ENCODE peak calls at places on chromosome 10, in four cellular contexts. U, S, R and B are unnamed samples.

GRCh38 chr10:107165007-107165406 is 501 bp upstream of the SORCS1 start:
- DNase-seq in R (no peak), U (no peak), S (no peak), B (no peak)

GRCh38 chr10:101536800-101537199 is 51.3 kb downstream of the POLL start:
- DNase-seq in U (peak; percentile 51), R (peak; percentile 53), S (no peak), B (no peak)

GRCh38 chr10:12540341-12540781 is 191.0 kb downstream of the CAMK1D start:
- DNase-seq in R (no peak), S (no peak), U (no peak), B (no peak)

GRCh38 chr10:103688451-103688850 is 166.9 kb downstream of the SH3PXD2A start:
- DNase-seq in U (no peak), R (no peak), S (no peak), B (no peak)

GRCh38 chr10:101545898-101546297 is 42.2 kb downstream of the POLL start:
- DNase-seq in U (no peak), R (no peak), S (no peak), B (no peak)

GRCh38 chr10:69307434-69307833 is 29.1 kb downstream of the HK1 start:
- DNase-seq in U (no peak), R (no peak), S (no peak), B (no peak)

GRCh38 chr10:68560916-68561691 is 967 bp downstream of the TET1 start:
- DNase-seq in S (no peak), U (no peak), R (peak; percentile 33), B (no peak)

GRCh38 chr10:88901610-88902327 is 21.7 kb downstream of the STAMBPL1 start:
- DNase-seq in U (no peak), S (no peak), R (peak; percentile 58), B (no peak)

GRCh38 chr10:95693331-95693667 is 428 bp downstream of the TCTN3 start:
- DNase-seq in U (no peak), S (no peak), R (no peak), B (no peak)

GRCh38 chr10:78211476-78212110 is 177.9 kb downstream of the RPS24 start:
- DNase-seq in U (peak; percentile 59), R (peak; percentile 62), S (no peak), B (no peak)
- TF ChIP-seq CTCF in U (peak; percentile 62), R (peak; percentile 65), S (peak; percentile 41), B (no peak)

DNA sequence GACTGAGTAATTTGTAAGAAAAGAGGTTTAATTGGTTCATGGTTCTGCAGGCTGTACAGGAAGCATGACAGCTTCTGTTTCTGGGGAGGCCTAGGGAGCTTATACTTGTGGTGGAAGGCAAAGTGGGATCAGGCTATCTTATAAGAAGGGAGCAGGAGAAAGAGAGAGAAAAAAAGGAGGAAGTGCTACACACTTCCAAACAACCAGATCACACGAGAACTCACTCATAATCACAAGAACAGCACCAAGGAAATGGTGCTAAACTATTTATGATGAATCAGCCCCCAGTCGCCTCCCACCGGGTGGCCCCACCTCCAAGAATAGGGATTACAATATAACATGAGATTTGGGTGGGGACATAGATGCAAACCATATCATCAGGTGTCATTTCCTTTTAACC is 89.1 kb upstream of the KCNMA1 start:
- DNase-seq in U (no peak), S (no peak), R (no peak), B (no peak)
- TF ChIP-seq CTCF in U (no peak), S (no peak), R (no peak), B (no peak)

GRCh38 chr10:35632027-35632426 is 10.1 kb downstream of the FZD8 start:
- DNase-seq in R (no peak), U (no peak), S (no peak), B (no peak)
- TF ChIP-seq CTCF in R (no peak), U (peak; percentile 26), S (no peak), B (no peak)

DNA sequence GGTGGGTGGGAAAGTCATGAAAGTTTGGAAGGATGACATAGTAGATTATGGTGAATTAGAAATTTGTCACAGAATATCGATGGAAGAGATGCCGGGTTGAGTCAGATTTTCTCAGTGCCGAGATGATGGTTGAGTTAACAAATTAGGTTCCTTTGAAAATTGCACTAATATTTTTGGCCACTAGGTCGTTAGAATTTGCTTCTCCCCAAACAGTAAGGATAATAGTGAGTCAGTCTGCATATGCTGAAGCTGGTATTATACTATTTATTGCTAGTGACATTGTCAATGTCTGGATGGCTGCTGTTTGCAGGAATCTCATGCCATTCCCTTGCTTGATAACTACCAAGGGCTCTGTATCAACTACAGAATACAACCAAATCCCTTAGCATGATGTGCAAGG is 37.7 kb upstream of the MINDY3 start:
- DNase-seq in R (peak; percentile 62), S (no peak), U (peak; percentile 19), B (no peak)
- TF ChIP-seq CTCF in R (peak; percentile 45), S (no peak), U (no peak), B (no peak)

GRCh38 chr10:19347592-19347991 is 299.0 kb downstream of the MALRD1 start:
- DNase-seq in R (no peak), S (no peak), U (peak; percentile 19), B (no peak)
- TF ChIP-seq CTCF in R (peak; percentile 11), S (no peak), U (no peak), B (no peak)

DNA sequence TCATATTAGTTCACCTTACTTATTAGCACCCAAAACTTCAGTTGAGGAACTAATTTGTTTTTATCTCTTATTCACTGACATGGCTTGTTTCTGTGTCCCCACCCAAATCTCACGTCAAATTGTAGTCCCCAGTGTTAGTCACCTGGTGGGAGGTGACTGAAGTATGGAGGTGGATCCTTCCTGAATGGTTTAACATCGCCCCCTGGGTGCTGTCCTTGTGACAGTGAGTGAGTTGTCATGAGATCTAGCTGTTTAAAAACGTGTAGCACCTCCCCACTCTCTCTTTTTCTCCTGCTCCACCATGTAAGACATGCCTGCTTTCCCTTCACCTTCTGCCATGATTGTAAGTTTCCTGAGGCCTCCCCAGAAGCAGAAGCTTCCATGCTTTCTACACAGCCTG is 75.0 kb upstream of the HECTD2 start:
- DNase-seq in U (no peak), R (no peak), S (no peak), B (no peak)
- TF ChIP-seq CTCF in U (no peak), R (no peak), S (no peak), B (no peak)

GRCh38 chr10:71714592-71714991 is 5.0 kb downstream of the C10orf105 start:
- DNase-seq in R (no peak), U (no peak), S (no peak), B (no peak)

GRCh38 chr10:71714055-71714454 is 5.5 kb downstream of the C10orf105 start:
- DNase-seq in S (no peak), R (no peak), U (no peak), B (no peak)

GRCh38 chr10:71712170-71712569 is 7.4 kb downstream of the C10orf105 start:
- DNase-seq in S (no peak), R (no peak), U (no peak), B (no peak)

GRCh38 chr10:71712572-71713134 is 6.9 kb downstream of the C10orf105 start:
- DNase-seq in R (no peak), S (no peak), U (no peak), B (no peak)

GRCh38 chr10:71713135-71714040 is 6.2 kb downstream of the C10orf105 start:
- DNase-seq in U (peak; percentile 97), R (peak; percentile 87), S (peak; percentile 74), B (peak; percentile 59)
- TF ChIP-seq CTCF in U (no peak), R (peak; percentile 31), S (no peak), B (no peak)